ENCODE peak calls at places on chromosome 13, in seven cellular contexts. H, U, N, B, I, Z and Y are unnamed samples.

GRCh38 chr13:94968757-94969086 is 256.4 kb upstream of the SOX21 start:
- DNase-seq in H (no peak), U (no peak), N (no peak), B (no peak), I (no peak), Z (peak), Y (no peak)

GRCh38 chr13:112096959-112097358 is 30.0 kb downstream of the SOX1 start:
- DNase-seq in H (no peak), U (no peak), N (no peak), B (no peak), I (no peak), Z (no peak), Y (no peak)

GRCh38 chr13:53198017-53198416 is 169.4 kb downstream of the OLFM4 start:
- DNase-seq in H (no peak), U (no peak), N (no peak), B (no peak), I (no peak), Z (no peak), Y (no peak)

GRCh38 chr13:84137292-84137691 is 255.0 kb upstream of the SLITRK1 start:
- DNase-seq in H (no peak), U (peak), N (no peak), B (no peak), I (no peak), Z (no peak), Y (peak)

GRCh38 chr13:44132710-44133109 is 240.9 kb upstream of the SERP2 start:
- DNase-seq in H (no peak), U (peak), N (no peak), B (peak), I (peak), Z (peak), Y (peak)

GRCh38 chr13:97567510-97568243 is 133.7 kb downstream of the RAP2A start:
- DNase-seq in H (no peak), U (peak), N (no peak), B (peak), I (peak), Z (peak), Y (peak)

GRCh38 chr13:44158741-44159632 is 214.6 kb upstream of the SERP2 start:
- DNase-seq in H (no peak), U (no peak), N (no peak), B (no peak), I (peak), Z (no peak), Y (no peak)

GRCh38 chr13:93794197-93794885 is 567.7 kb downstream of the GPC6 start:
- DNase-seq in H (no peak), U (no peak), N (no peak), B (no peak), I (no peak), Z (no peak), Y (no peak)

GRCh38 chr13:102977471-102977870 is 88.7 kb downstream of the SLC10A2 start:
- DNase-seq in H (no peak), U (no peak), N (no peak), B (no peak), I (peak), Z (no peak), Y (no peak)